ENCODE peak calls at places on chromosomes 11 and 22, in ten cellular contexts. A is HL-60; H is CD8-positive, alpha-beta T cell; J is BE2C; K is A549; T is epithelial cell of proximal tubule; F is astrocyte of the cerebellum; O is GM06990; Q is colonic mucosa; I is chondrocyte. W is an unnamed sample.

GRCh38 chr11:130827697-130828377 is 88.4 kb downstream of the SNX19 start:
- DNase-seq in Q (peak; percentile 45), I (no peak), T (no peak), J (peak; percentile 75), A (no peak), O (no peak), H (no peak), K (peak; percentile 69), F (no peak), W (no peak)

GRCh38 chr11:112334381-112334780 is 73.7 kb upstream of the PLET1 start:
- DNase-seq in A (peak; percentile 28), K (no peak), H (no peak), T (no peak), J (no peak), Q (no peak), F (no peak), O (no peak), I (no peak), W (no peak)

GRCh38 chr22:33823552-33823951 is 96.7 kb downstream of the LARGE1 start:
- DNase-seq in I (no peak), F (no peak), J (no peak), O (no peak), A (no peak), T (no peak), Q (no peak), H (no peak), K (no peak), W (no peak)

GRCh38 chr11:134120921-134121526 is 52.2 kb downstream of the JAM3 start:
- DNase-seq in Q (no peak), O (no peak), T (no peak), J (peak; percentile 31), H (no peak), I (no peak), A (no peak), K (no peak), F (no peak), W (no peak)

GRCh38 chr22:21632237-21632895 is at the start of gene CCDC116:
- DNase-seq in A (peak; percentile 69), Q (no peak), I (no peak), J (peak; percentile 96), K (no peak), O (no peak), H (peak; percentile 74), F (no peak), T (no peak), W (no peak)

GRCh38 chr22:22880645-22881044 is 7.0 kb upstream of the IGLL5 start:
- DNase-seq in A (no peak), K (no peak), Q (no peak), F (no peak), H (no peak), T (no peak), O (no peak), J (peak; percentile 32), I (no peak), W (no peak)

GRCh38 chr11:83092488-83093384 is 21.0 kb upstream of the RAB30 start:
- DNase-seq in K (peak; percentile 50), T (peak; percentile 67), I (no peak), H (no peak), Q (peak; percentile 76), O (no peak), A (no peak), F (no peak), J (peak; percentile 77), W (no peak)

GRCh38 chr11:26187639-26188038 is 144.3 kb upstream of the ANO3 start:
- DNase-seq in T (peak; percentile 80), A (no peak), J (no peak), I (no peak), H (no peak), Q (no peak), K (no peak), F (peak; percentile 5), O (no peak), W (no peak)

GRCh38 chr11:8365542-8365941 is 101.9 kb upstream of the LMO1 start:
- DNase-seq in I (no peak), T (no peak), F (no peak), Q (no peak), K (no peak), J (no peak), O (no peak), A (no peak), H (no peak), W (no peak)

GRCh38 chr11:72851726-72852125 is 37.5 kb downstream of the ATG16L2 start:
- DNase-seq in F (no peak), K (no peak), H (no peak), T (no peak), Q (no peak), A (no peak), O (no peak), J (no peak), I (no peak), W (no peak)

GRCh38 chr11:121237686-121238658 is 54.6 kb upstream of the SC5D start:
- DNase-seq in Q (no peak), F (no peak), J (no peak), A (no peak), T (no peak), O (peak; percentile 28), K (no peak), H (no peak), I (no peak), W (no peak)

GRCh38 chr22:44154431-44154942 is 26.2 kb upstream of the PARVG start:
- DNase-seq in K (no peak), J (no peak), T (no peak), I (no peak), Q (no peak), A (no peak), F (peak; percentile 64), O (no peak), H (no peak), W (no peak)

GRCh38 chr11:30426781-30427180 is 103.9 kb downstream of the ARL14EP start:
- DNase-seq in F (no peak), K (no peak), A (no peak), J (no peak), I (no peak), H (no peak), T (no peak), Q (no peak), O (no peak), W (no peak)

GRCh38 chr11:25838918-25839611 is 492.9 kb upstream of the ANO3 start:
- DNase-seq in A (no peak), F (no peak), H (no peak), J (no peak), I (no peak), Q (no peak), K (no peak), T (no peak), O (no peak), W (no peak)

GRCh38 chr22:21942407-21942895 is 10.2 kb downstream of the PPM1F start:
- DNase-seq in T (peak; percentile 54), H (no peak), K (peak; percentile 31), A (no peak), J (no peak), O (no peak), Q (peak; percentile 44), F (peak; percentile 74), I (no peak), W (no peak)

GRCh38 chr11:117870176-117870952 is 6.1 kb downstream of the FXYD6 start:
- DNase-seq in O (no peak), K (no peak), Q (no peak), T (no peak), F (no peak), H (no peak), A (no peak), I (no peak), J (peak; percentile 92), W (no peak)

DNA sequence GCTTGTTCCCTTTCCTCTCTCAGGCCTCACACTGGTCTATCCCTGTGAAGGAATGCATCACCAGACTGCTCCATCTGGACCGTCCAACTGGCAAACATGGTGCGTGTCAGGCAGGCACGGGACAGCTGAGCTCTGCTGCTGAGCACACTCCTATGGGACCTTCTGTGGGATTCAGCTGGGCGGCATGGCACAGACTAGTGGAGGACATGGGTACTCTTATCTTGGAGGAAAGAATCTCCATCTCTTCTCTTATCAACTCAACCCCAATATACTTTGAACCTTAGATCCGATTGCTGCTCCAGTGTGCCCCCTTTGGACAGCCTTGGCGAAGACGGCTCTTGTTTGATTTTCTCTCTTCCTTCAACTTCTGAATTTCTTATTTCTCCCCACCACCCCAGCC is 593.6 kb downstream of the ETS1 start:
- DNase-seq in F (no peak), I (no peak), T (no peak), H (no peak), K (peak; percentile 1), A (no peak), Q (no peak), J (no peak), O (no peak), W (no peak)
- TF ChIP-seq CTCF in F (no peak), I (peak; percentile 44), T (no peak), H (no peak), K (no peak), A (no peak), Q (no peak), J (no peak), O (peak; percentile 23), W (peak; percentile 10)

GRCh38 chr11:34585870-34586654 is 34.8 kb upstream of the EHF start:
- DNase-seq in K (peak; percentile 49), A (peak; percentile 29), F (peak; percentile 77), I (no peak), J (no peak), T (peak; percentile 57), H (no peak), Q (no peak), O (peak; percentile 21), W (no peak)
- TF ChIP-seq CTCF in K (peak; percentile 88), A (peak; percentile 33), F (peak; percentile 43), I (peak; percentile 93), J (peak; percentile 45), T (peak; percentile 66), H (peak; percentile 78), Q (peak; percentile 48), O (peak; percentile 40), W (peak; percentile 59)

DNA sequence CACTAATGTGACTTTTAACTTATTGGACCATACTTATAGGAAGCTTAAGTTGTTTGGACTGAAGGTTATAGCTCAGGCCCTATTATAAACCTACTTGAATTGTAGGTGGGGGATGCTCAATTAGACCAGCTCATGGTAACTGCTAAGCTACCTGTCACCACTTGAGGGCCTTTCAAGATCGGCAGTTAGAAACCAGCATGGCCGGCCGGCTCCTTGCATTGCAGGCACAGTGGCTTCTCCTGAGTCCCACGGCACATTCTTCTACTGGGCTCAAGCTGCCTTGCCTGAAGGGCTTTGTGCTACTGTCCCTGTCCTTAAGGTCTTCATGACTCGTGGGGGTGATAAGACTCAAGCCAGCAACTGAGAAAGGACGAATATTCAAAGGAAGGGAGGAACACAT is 70.8 kb downstream of the TBC1D22A start:
- DNase-seq in O (no peak), I (no peak), A (no peak), H (no peak), K (peak; percentile 22), Q (no peak), F (no peak), T (no peak), J (peak; percentile 35), W (no peak)
- TF ChIP-seq CTCF in O (no peak), I (peak; percentile 65), A (peak; percentile 23), H (no peak), K (no peak), Q (no peak), F (peak; percentile 59), T (peak; percentile 74), J (peak; percentile 54), W (no peak)

DNA sequence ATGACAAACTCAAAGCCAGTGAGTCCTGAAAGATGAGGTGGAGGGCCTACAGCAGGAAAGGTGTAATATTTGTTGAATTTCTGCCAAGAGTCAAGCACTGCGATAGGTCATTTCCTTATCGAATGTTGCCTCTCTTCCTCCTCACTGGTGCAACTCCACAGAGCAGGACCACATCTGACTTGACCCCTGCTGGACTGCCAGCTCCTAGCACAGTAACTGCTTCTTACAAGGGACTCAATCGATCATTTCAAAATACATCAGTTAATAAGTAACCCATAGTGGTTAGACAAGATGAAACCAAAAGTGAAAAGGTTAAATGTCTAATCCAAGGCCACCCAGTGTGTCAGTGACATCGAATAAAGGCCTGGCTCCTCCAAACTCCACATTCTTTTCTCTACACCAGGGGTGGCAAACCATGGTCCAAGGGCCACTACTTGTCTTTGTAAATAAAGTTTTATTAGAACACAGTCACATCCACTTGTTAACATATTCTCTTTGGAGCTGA is 98.5 kb upstream of the CSNK2A3 start:
- DNase-seq in F (no peak), K (peak; percentile 53), A (no peak), H (no peak), O (no peak), J (no peak), T (peak; percentile 67), Q (no peak), I (no peak), W (no peak)
- TF ChIP-seq CTCF in F (no peak), K (no peak), A (no peak), H (no peak), O (no peak), J (no peak), T (peak; percentile 48), Q (no peak), I (peak; percentile 37), W (no peak)